ENCODE peak calls at places on chromosomes 16 and 17, in five cellular contexts. Y is AG09309, L is B cell, G is BE2C, J is GM12865. Z is an unnamed sample.
A peak's percentile ranks its signal among the peaks of the same experiment; 100 is the strongest.

GRCh38 chr17:82804442-82805191 is 35.2 kb downstream of the ZNF750 start:
- DNase-seq in Y (no peak), L (peak; percentile 27), G (no peak), J (no peak), Z (no peak)

GRCh38 chr16:85514601-85515318 is 98.4 kb upstream of the GSE1 start:
- DNase-seq in Y (peak; percentile 81), L (no peak), G (peak; percentile 80), J (no peak), Z (no peak)

GRCh38 chr17:4007346-4008081 is 43.3 kb upstream of the ATP2A3 start:
- DNase-seq in Y (no peak), L (no peak), G (no peak), J (no peak), Z (no peak)

GRCh38 chr16:75591001-75591852 is 25.0 kb downstream of the GABARAPL2 start:
- DNase-seq in Y (peak; percentile 52), L (no peak), G (peak; percentile 42), J (no peak), Z (no peak)

GRCh38 chr16:3949287-3949686 is 68.8 kb upstream of the CREBBP start:
- DNase-seq in Y (no peak), L (no peak), G (peak; percentile 22), J (no peak), Z (peak; percentile 69)

GRCh38 chr16:18803569-18804462 is 2.5 kb upstream of the ARL6IP1 start:
- DNase-seq in Y (no peak), L (no peak), G (no peak), J (no peak), Z (no peak)

GRCh38 chr17:72488542-72489272 is 367.9 kb downstream of the SOX9 start:
- DNase-seq in Y (no peak), L (no peak), G (no peak), J (no peak), Z (no peak)

GRCh38 chr17:35240861-35241260 is 2.0 kb upstream of the SLFN5 start:
- DNase-seq in Y (no peak), L (no peak), G (no peak), J (no peak), Z (no peak)

GRCh38 chr16:55406651-55407050 is 72.3 kb upstream of the MMP2 start:
- DNase-seq in Y (no peak), L (no peak), G (no peak), J (no peak), Z (no peak)

GRCh38 chr17:40499551-40500189 is 1.8 kb downstream of the TNS4 start:
- DNase-seq in Y (no peak), L (no peak), G (peak; percentile 86), J (no peak), Z (peak; percentile 65)

GRCh38 chr16:88651276-88651988 is 579 bp upstream of the CYBA start:
- DNase-seq in Y (no peak), L (peak; percentile 96), G (peak; percentile 70), J (peak; percentile 97), Z (no peak)

GRCh38 chr17:56754523-56755208 is 79.1 kb downstream of the C17orf67 start:
- DNase-seq in Y (no peak), L (no peak), G (no peak), J (peak; percentile 11), Z (no peak)

GRCh38 chr16:66927918-66928649 is 2.7 kb upstream of the RRAD start:
- DNase-seq in Y (no peak), L (no peak), G (no peak), J (peak; percentile 20), Z (no peak)

GRCh38 chr17:82528484-82529265 is 9.1 kb downstream of the FOXK2 start:
- DNase-seq in Y (no peak), L (no peak), G (peak; percentile 76), J (peak; percentile 35), Z (no peak)

GRCh38 chr16:72261127-72261526 is 89.2 kb upstream of the PMFBP1 start:
- DNase-seq in Y (no peak), L (no peak), G (no peak), J (no peak), Z (no peak)

GRCh38 chr16:87032554-87032953 is 284.6 kb downstream of the C16orf95 start:
- DNase-seq in Y (no peak), L (no peak), G (no peak), J (no peak), Z (no peak)

GRCh38 chr17:32275060-32276042 is 9.7 kb downstream of the RHBDL3 start:
- DNase-seq in Y (peak; percentile 40), L (no peak), G (peak; percentile 93), J (no peak), Z (peak; percentile 87)

GRCh38 chr17:77083547-77083946 is 57.2 kb upstream of the SEC14L1 start:
- DNase-seq in Y (no peak), L (no peak), G (no peak), J (peak; percentile 36), Z (no peak)

GRCh38 chr16:58464916-58465731 is 34.8 kb upstream of the NDRG4 start:
- DNase-seq in Y (no peak), L (no peak), G (peak; percentile 41), J (no peak), Z (peak; percentile 60)

GRCh38 chr17:47694818-47695663 is 1.1 kb downstream of the TBKBP1 start:
- DNase-seq in Y (no peak), L (peak; percentile 47), G (no peak), J (no peak), Z (no peak)

GRCh38 chr17:31085563-31085962 is 9.2 kb upstream of the NF1 start:
- DNase-seq in Y (no peak), L (no peak), G (no peak), J (no peak), Z (no peak)

DNA sequence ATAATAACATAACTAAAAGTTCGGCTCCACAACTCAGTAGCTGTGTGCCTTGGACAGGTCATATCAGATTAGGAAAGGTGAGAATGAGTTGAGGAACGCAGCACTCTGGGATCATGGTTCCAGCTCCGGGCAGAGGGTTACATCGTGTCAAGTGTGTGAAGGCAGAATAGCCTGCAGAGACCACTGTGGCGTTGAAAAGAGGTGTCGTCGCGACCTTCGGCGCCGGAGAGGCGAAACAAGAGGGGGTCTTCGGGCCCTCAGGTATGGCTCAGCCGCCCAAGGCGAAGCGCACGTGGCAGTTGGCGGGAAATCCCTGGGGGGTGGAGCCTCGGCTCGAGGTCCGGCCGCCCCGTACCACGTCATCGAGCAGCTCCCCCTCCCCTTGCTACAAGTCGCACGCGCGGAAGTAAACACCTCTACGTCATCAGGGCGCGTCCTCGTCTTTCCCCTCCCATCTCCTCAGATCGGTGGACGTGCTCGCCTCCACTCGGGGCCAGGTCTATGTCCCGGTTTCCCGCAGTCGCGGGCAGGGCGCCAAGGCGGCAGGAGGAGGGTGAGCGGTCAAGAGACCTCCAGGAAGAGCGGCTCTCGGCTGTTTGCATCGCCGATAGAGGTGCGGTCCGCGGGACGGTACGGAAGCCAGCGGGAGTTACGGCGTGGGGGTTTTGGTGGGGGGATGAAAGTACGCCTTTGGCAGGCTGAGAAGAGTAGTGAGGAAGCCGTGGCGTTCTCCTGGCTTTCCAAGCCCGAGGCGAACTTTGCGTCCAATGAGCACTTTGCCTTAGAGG is at the start of gene DHX40:
- DNase-seq in Y (peak; percentile 69), L (peak; percentile 96), G (peak; percentile 97), J (peak; percentile 97), Z (peak; percentile 95)
- TF ChIP-seq CTCF in Y (no peak), L (no peak), G (no peak), J (no peak), Z (no peak)

DNA sequence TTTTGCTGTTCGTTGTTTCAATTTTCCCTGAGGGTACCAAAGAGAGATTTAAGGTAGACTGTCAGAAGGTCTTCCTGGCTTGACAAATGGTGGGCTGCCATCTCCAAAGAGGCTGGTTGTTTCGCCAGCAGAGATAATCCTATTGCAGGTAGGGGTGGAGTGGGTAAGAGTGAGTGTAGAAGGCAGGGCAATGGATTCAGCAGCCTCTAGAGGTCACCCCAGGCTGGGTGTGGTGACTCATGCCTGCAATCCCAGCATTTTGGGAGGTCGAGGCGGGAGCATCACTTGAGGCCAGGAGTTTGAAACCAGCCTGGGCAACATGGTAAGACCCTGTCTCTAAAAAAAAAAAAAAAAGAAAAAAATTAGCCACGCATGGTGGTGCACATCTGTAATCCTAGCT is 34.6 kb downstream of the DCAKD start:
- DNase-seq in Y (no peak), L (no peak), G (no peak), J (no peak), Z (no peak)
- TF ChIP-seq CTCF in Y (peak; percentile 28), L (no peak), G (peak; percentile 46), J (peak; percentile 39), Z (no peak)

GRCh38 chr17:79777166-79777843 is 643 bp upstream of the CBX2 start:
- DNase-seq in Y (no peak), L (no peak), G (peak; percentile 71), J (peak; percentile 45), Z (peak; percentile 69)
- TF ChIP-seq CTCF in Y (peak; percentile 14), L (no peak), G (peak; percentile 26), J (peak; percentile 24), Z (peak; percentile 14)

GRCh38 chr17:66557193-66557592 is 254.8 kb downstream of the PRKCA start:
- DNase-seq in Y (no peak), L (no peak), G (no peak), J (no peak), Z (no peak)

GRCh38 chr17:66557886-66558285 is 255.5 kb downstream of the PRKCA start:
- DNase-seq in Y (no peak), L (no peak), G (no peak), J (no peak), Z (no peak)

GRCh38 chr17:66562119-66562518 is 259.7 kb downstream of the PRKCA start:
- DNase-seq in Y (no peak), L (no peak), G (no peak), J (no peak), Z (no peak)

GRCh38 chr17:66564992-66565465 is 262.6 kb downstream of the PRKCA start:
- DNase-seq in Y (no peak), L (no peak), G (no peak), J (no peak), Z (no peak)

DNA sequence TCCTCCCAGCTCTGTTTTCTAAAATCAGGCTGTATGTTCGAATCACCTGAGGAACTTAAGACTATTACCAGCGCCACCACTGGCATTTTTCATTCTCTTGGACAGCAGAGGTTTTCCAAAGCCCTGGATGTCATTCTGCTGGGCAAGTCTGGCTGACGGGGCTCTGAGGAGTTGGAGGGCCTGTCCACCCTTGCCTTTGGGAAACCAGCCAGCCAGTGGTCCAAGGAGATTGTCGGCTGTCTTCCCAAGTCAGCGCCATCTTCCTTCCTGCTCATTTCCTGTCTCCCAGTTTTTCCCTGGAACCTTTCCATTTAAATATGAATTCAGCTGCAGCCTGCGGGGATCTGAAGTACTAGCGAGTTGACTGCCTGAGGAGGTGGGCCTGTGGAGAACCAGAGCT is 258.3 kb downstream of the PRKCA start:
- DNase-seq in Y (no peak), L (no peak), G (no peak), J (no peak), Z (no peak)
- TF ChIP-seq CTCF in Y (no peak), L (no peak), G (no peak), J (no peak), Z (no peak)

GRCh38 chr16:28326881-28327610 is 34.7 kb downstream of the SBK1 start:
- DNase-seq in Y (no peak), L (peak; percentile 76), G (peak; percentile 79), J (peak; percentile 82), Z (peak; percentile 89)
- TF ChIP-seq CTCF in Y (peak; percentile 76), L (peak; percentile 87), G (peak; percentile 95), J (peak; percentile 95), Z (peak; percentile 81)

GRCh38 chr17:43365356-43365755 is 33.4 kb upstream of the ARL4D start:
- DNase-seq in Y (no peak), L (no peak), G (no peak), J (no peak), Z (no peak)
- TF ChIP-seq CTCF in Y (peak; percentile 7), L (peak; percentile 16), G (peak; percentile 40), J (peak; percentile 28), Z (peak; percentile 23)